ENCODE peak calls at places on chromosomes 5 and 9, in five cellular contexts. J is astrocyte; P is activated CD8-positive, alpha-beta memory T cell treated with anti-CD3 and anti-CD28 coated beads, Interleukin-2, amount 50 U/mL, for 4 hours; K is iPS-NIHi11; A is HEK293T. W is an unnamed sample.

GRCh38 chr5:38667499-38667776 is 111.0 kb upstream of the LIFR start:
- DNase-seq in J (no peak), P (no peak), K (no peak), A (no peak), W (no peak)

GRCh38 chr5:1513326-1514026 is 10.3 kb downstream of the LPCAT1 start:
- DNase-seq in J (no peak), P (no peak), K (no peak), A (no peak), W (no peak)

GRCh38 chr5:180470966-180471582 is 23.1 kb upstream of the CNOT6 start:
- DNase-seq in J (peak), P (peak), K (peak), A (peak), W (peak)

GRCh38 chr5:138488481-138488945 is 23.2 kb downstream of the EGR1 start:
- DNase-seq in J (peak), P (no peak), K (no peak), A (no peak), W (no peak)

GRCh38 chr9:107345327-107345726 is 62.2 kb downstream of the RAD23B start:
- DNase-seq in J (no peak), P (no peak), K (no peak), A (no peak), W (no peak)

GRCh38 chr5:74833537-74834266 is 32.5 kb downstream of the FAM169A start:
- DNase-seq in J (no peak), P (no peak), K (no peak), A (no peak), W (no peak)

GRCh38 chr5:176188506-176189193 is 49.6 kb upstream of the SIMC1 start:
- DNase-seq in J (no peak), P (no peak), K (no peak), A (no peak), W (no peak)

GRCh38 chr5:113846941-113847340 is 333.4 kb downstream of the YTHDC2 start:
- DNase-seq in J (no peak), P (no peak), K (peak), A (no peak), W (no peak)